ENCODE peak calls at places on chromosomes 12 and 14, in ten cellular contexts. Q is SJSA1, A is epithelial cell of proximal tubule, P is fibroblast of the aortic adventitia, F is uterus, H is choroid plexus epithelial cell, U is PC-9, C is cardiac fibroblast, B is brain microvascular endothelial cell, M is astrocyte of the cerebellum. S is an unnamed sample.

GRCh38 chr14:100278702-100279101 is 27.5 kb downstream of the SLC25A29 start:
- DNase-seq in Q (no peak), A (no peak), P (peak; percentile 60), F (no peak), H (peak; percentile 85), U (no peak), C (peak; percentile 78), B (peak; percentile 63), M (peak; percentile 44), S (peak; percentile 78)

GRCh38 chr12:118098911-118099671 is 4.7 kb downstream of the VSIG10 start:
- DNase-seq in Q (no peak), A (no peak), P (no peak), F (no peak), H (no peak), U (peak; percentile 26), C (no peak), B (no peak), M (no peak), S (no peak)

GRCh38 chr12:83017001-83017400 is 330.3 kb downstream of the TMTC2 start:
- DNase-seq in Q (no peak), A (no peak), P (no peak), F (no peak), H (no peak), U (no peak), C (no peak), B (no peak), M (no peak), S (no peak)

GRCh38 chr14:67515386-67516079 is 17.6 kb upstream of the PLEKHH1 start:
- DNase-seq in Q (no peak), A (no peak), P (no peak), F (no peak), H (no peak), U (peak; percentile 20), C (no peak), B (no peak), M (no peak), S (peak; percentile 10)

GRCh38 chr14:85333313-85333712 is 196.6 kb upstream of the FLRT2 start:
- DNase-seq in Q (peak; percentile 54), A (no peak), P (peak; percentile 62), F (no peak), H (peak; percentile 56), U (peak; percentile 0), C (peak; percentile 31), B (peak; percentile 69), M (no peak), S (peak; percentile 51)

GRCh38 chr12:54941659-54942058 is 42.9 kb downstream of the TESPA1 start:
- DNase-seq in Q (no peak), A (no peak), P (no peak), F (no peak), H (no peak), U (no peak), C (no peak), B (no peak), M (no peak), S (no peak)

GRCh38 chr12:94458882-94459772 is 540 bp downstream of the CEP83 start:
- DNase-seq in Q (no peak), A (peak; percentile 25), P (peak; percentile 54), F (no peak), H (peak; percentile 55), U (no peak), C (peak; percentile 52), B (peak; percentile 27), M (peak; percentile 19), S (peak; percentile 49)

GRCh38 chr14:98963610-98964009 is 308.4 kb downstream of the BCL11B start:
- DNase-seq in Q (no peak), A (no peak), P (no peak), F (no peak), H (no peak), U (no peak), C (no peak), B (no peak), M (no peak), S (no peak)

GRCh38 chr12:6057693-6058092 is 66.8 kb downstream of the VWF start:
- DNase-seq in Q (no peak), A (no peak), P (no peak), F (no peak), H (no peak), U (no peak), C (no peak), B (no peak), M (no peak), S (no peak)

GRCh38 chr12:76948895-76949294 is 70.1 kb upstream of the CSRP2 start:
- DNase-seq in Q (no peak), A (no peak), P (no peak), F (no peak), H (no peak), U (no peak), C (no peak), B (no peak), M (no peak), S (no peak)

GRCh38 chr14:55336161-55336560 is 64.9 kb downstream of the FBXO34 start:
- DNase-seq in Q (no peak), A (no peak), P (peak; percentile 54), F (no peak), H (peak; percentile 56), U (peak; percentile 56), C (peak; percentile 45), B (peak; percentile 43), M (no peak), S (no peak)

GRCh38 chr12:45369065-45369464 is 153.2 kb downstream of the ANO6 start:
- DNase-seq in Q (no peak), A (peak; percentile 30), P (peak; percentile 63), F (no peak), H (peak; percentile 85), U (no peak), C (peak; percentile 65), B (peak; percentile 63), M (no peak), S (peak; percentile 61)

GRCh38 chr12:22409071-22409951 is 74.8 kb upstream of the ST8SIA1 start:
- DNase-seq in Q (no peak), A (no peak), P (peak; percentile 17), F (no peak), H (no peak), U (no peak), C (peak; percentile 1), B (no peak), M (peak; percentile 62), S (no peak)

GRCh38 chr12:6647083-6647604 is at the start of gene ACRBP:
- DNase-seq in Q (no peak), A (no peak), P (peak; percentile 50), F (peak; percentile 80), H (peak; percentile 52), U (no peak), C (peak; percentile 64), B (no peak), M (peak; percentile 13), S (peak; percentile 49)

GRCh38 chr12:48084066-48084465 is 21.8 kb downstream of the SENP1 start:
- DNase-seq in Q (no peak), A (no peak), P (peak; percentile 58), F (no peak), H (peak; percentile 62), U (no peak), C (peak; percentile 56), B (no peak), M (peak; percentile 9), S (peak; percentile 43)
- H3K4me3 ChIP-seq in Q (no peak overlapping the region), A (no peak overlapping the region), P (no peak overlapping the region), F (no peak overlapping the region), H (no peak overlapping the region), U (no peak overlapping the region), C (no peak overlapping the region), B (no peak overlapping the region), M (no peak overlapping the region), S (no peak overlapping the region)

GRCh38 chr12:3931721-3932120 is 58.5 kb upstream of the PARP11 start:
- DNase-seq in Q (no peak), A (no peak), P (no peak), F (no peak), H (no peak), U (no peak), C (no peak), B (no peak), M (no peak), S (no peak)

GRCh38 chr12:3933819-3934192 is 60.6 kb upstream of the PARP11 start:
- DNase-seq in Q (peak; percentile 8), A (no peak), P (no peak), F (no peak), H (no peak), U (no peak), C (no peak), B (no peak), M (no peak), S (no peak)

GRCh38 chr12:3938042-3938544 is 64.9 kb upstream of the PARP11 start:
- DNase-seq in Q (peak; percentile 0), A (no peak), P (no peak), F (no peak), H (no peak), U (no peak), C (no peak), B (no peak), M (no peak), S (no peak)

GRCh38 chr12:3933074-3933818 is 60.0 kb upstream of the PARP11 start:
- DNase-seq in Q (peak; percentile 8), A (no peak), P (no peak), F (no peak), H (no peak), U (no peak), C (no peak), B (no peak), M (no peak), S (no peak)

GRCh38 chr12:3935078-3935477 is 61.9 kb upstream of the PARP11 start:
- DNase-seq in Q (no peak), A (no peak), P (no peak), F (no peak), H (no peak), U (no peak), C (no peak), B (no peak), M (no peak), S (no peak)
- H3K4me3 ChIP-seq in Q (no peak overlapping the region), A (no peak overlapping the region), P (no peak overlapping the region), F (no peak overlapping the region), H (no peak overlapping the region), U (no peak overlapping the region), C (no peak overlapping the region), B (no peak overlapping the region), M (no peak overlapping the region), S (no peak overlapping the region)

DNA sequence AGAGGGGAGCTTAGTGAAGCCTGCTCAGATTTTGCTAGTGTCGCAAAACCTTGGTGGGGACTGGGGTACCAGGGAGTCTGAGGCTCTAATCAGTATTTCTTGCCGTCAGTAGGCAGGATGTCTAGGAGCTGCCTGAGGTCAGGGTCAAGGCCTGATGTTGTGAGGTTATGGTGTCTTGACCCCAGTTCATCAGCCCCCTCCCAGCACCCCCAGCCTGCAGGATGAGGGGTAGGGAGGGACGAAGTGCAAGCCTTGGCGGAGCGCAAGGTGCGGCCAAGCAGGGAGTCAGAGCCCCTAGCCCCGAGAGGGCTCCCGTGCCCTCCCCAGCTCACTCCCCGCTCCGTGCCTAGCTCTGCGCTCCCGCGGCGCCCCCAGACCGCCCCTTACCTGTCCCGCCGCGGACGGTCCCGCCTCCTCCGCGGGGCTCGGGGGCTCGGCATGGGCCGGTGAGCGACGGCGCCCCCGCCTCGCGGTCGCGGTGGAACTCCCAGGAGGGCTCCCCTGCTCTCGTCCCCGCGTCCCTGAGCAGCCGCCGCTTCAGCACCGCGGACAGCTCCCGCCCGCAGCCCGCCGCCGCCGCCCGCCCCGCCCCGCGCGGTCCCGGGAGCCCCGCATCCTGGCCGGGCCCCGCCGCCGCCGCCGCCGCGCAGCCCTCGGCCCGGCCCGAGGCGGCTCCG is 347 bp downstream of the SYNDIG1L start:
- DNase-seq in Q (no peak), A (no peak), P (no peak), F (peak; percentile 37), H (no peak), U (no peak), C (peak; percentile 14), B (no peak), M (no peak), S (peak; percentile 13)
- H3K4me3 ChIP-seq in Q (no peak overlapping the region), A (no peak overlapping the region), P (no peak overlapping the region), F (no peak overlapping the region), H (no peak overlapping the region), U (no peak overlapping the region), C (no peak overlapping the region), B (no peak overlapping the region), M (no peak overlapping the region), S (no peak overlapping the region)

GRCh38 chr14:96205994-96206392 is 1.4 kb downstream of the BDKRB2 start:
- DNase-seq in Q (no peak), A (no peak), P (peak; percentile 34), F (no peak), H (no peak), U (no peak), C (no peak), B (no peak), M (no peak), S (no peak)
- H3K4me3 ChIP-seq in Q (peak overlapping the region; percentile 48), A (peak overlapping the region; percentile 52), P (peak overlapping the region; percentile 65), F (peak overlapping the region; percentile 34), H (peak overlapping the region; percentile 80), U (peak overlapping the region; percentile 59), C (peak overlapping the region; percentile 58), B (peak overlapping the region; percentile 5), M (no peak overlapping the region), S (no peak overlapping the region)

S was measured in fibroblast of pulmonary artery.